ENCODE peak calls at places on chromosomes 12 and 14, in nine cellular contexts. C is CD8-positive, alpha-beta T cell; H is ovary; V is IMR-90; I is left lung; B is naive thymus-derived CD4-positive, alpha-beta T cell; J is hepatocyte; S is heart right ventricle; M is prostate gland. F is an unnamed sample.
A peak's percentile ranks its signal among the peaks of the same experiment; 100 is the strongest.

GRCh38 chr12:52311282-52311643 is 9.9 kb downstream of the KRT83 start:
- DNase-seq in I (no peak), V (no peak), B (no peak), C (no peak), J (no peak), S (no peak), H (no peak), M (no peak), F (no peak)

GRCh38 chr14:102196008-102196407 is 56.3 kb downstream of the WDR20 start:
- DNase-seq in I (no peak), B (no peak), C (no peak), J (no peak), S (no peak), V (no peak), H (no peak), M (no peak), F (no peak)

GRCh38 chr14:54724123-54724522 is 157.2 kb downstream of the SAMD4A start:
- DNase-seq in J (no peak), V (no peak), M (no peak), H (no peak), B (no peak), S (no peak), C (no peak), I (no peak), F (no peak)

GRCh38 chr12:53480425-53481107 is 18.7 kb downstream of the MAP3K12 start:
- DNase-seq in B (no peak), C (no peak), S (no peak), I (no peak), V (no peak), H (no peak), J (no peak), M (no peak), F (no peak)

GRCh38 chr12:86741531-86741930 is 485.3 kb upstream of the MGAT4C start:
- DNase-seq in M (no peak), S (no peak), V (peak; percentile 4), J (no peak), H (no peak), C (no peak), I (no peak), B (no peak), F (no peak)

GRCh38 chr12:78470354-78471195 is 394.0 kb upstream of the SYT1 start:
- DNase-seq in I (no peak), H (no peak), M (peak; percentile 8), C (no peak), J (peak; percentile 43), S (no peak), V (peak; percentile 60), B (no peak), F (peak; percentile 30)

GRCh38 chr14:67487937-67488893 is at the start of gene TMEM229B:
- DNase-seq in I (peak; percentile 45), V (no peak), J (no peak), C (peak; percentile 83), M (no peak), B (peak; percentile 86), S (peak; percentile 33), H (peak; percentile 25), F (no peak)

GRCh38 chr12:77120156-77120555 is 54.8 kb upstream of the E2F7 start:
- DNase-seq in M (no peak), S (no peak), B (no peak), H (no peak), C (no peak), V (peak; percentile 79), J (no peak), I (no peak), F (no peak)

GRCh38 chr12:6215932-6216494 is 15.8 kb downstream of the CD9 start:
- DNase-seq in V (peak; percentile 33), M (peak; percentile 99), C (no peak), H (no peak), I (peak; percentile 90), S (no peak), B (no peak), J (peak; percentile 81), F (peak; percentile 58)

DNA sequence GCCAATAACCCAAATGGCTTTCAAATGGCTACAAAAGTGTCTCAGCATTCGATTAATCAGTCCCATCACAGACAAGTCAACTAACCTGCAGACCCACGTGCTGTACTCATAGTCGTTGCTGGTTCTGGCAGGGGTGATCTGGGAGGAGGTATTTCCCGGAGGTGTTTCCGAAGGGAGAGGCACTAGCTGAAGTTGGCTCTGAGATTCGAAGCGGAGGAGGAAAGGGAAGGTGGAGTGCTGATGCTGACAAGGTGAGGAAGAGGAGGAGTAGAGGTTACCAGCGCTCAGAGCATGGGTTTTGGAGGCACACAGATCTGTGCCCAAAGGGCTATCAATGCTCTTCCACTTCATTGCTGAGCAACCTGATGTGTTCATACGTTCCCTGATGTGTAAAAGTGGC is 20.5 kb upstream of the COL2A1 start:
- DNase-seq in S (no peak), H (no peak), M (no peak), C (no peak), B (no peak), I (no peak), J (no peak), V (no peak), F (no peak)
- H3K27me3 ChIP-seq in S (no peaks in the 10 kb centered on the region), H (no peaks in the 10 kb centered on the region), M (no peaks in the 10 kb centered on the region), C (no peaks in the 10 kb centered on the region), B (no peaks in the 10 kb centered on the region), I (peaks cover 4% of the 10 kb centered on the region), J (no peaks in the 10 kb centered on the region), V (peaks cover 60% of the 10 kb centered on the region), F (no peaks in the 10 kb centered on the region)

DNA sequence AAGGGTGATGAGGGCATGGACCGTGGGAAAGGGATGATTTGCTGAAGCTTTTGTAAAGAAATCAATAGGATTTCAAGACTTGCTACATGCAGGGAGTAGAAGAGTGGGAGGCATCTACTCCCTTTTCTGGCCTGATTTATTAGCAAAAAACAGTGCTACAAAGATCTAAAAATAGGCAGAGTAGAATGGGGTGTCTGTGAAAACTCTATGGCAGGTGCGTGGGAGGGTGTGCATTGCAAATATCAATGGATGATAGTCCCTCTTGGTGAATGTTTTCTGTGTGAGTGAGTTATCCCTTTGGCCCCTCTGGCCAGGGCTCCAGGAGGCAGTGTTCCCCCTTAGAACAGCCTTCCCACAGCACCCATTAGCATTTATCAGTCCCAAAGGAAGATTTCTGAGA is 139.0 kb downstream of the SMOC1 start:
- DNase-seq in J (no peak), B (no peak), C (no peak), S (no peak), H (peak; percentile 15), M (no peak), V (peak; percentile 41), I (no peak), F (no peak)
- H3K4me3 ChIP-seq in J (no peak overlapping the region), B (no peak overlapping the region), C (no peak overlapping the region), S (no peak overlapping the region), H (no peak overlapping the region), M (no peak overlapping the region), V (no peak overlapping the region), I (no peak overlapping the region), F (no peak overlapping the region)

GRCh38 chr14:36264595-36264994 is 55.8 kb downstream of the MBIP start:
- DNase-seq in J (no peak), I (no peak), B (no peak), H (no peak), M (no peak), S (no peak), V (no peak), C (no peak), F (no peak)
- H3K27me3 ChIP-seq in J (no peaks in the 10 kb centered on the region), I (no peaks in the 10 kb centered on the region), B (no peaks in the 10 kb centered on the region), H (no peaks in the 10 kb centered on the region), M (no peaks in the 10 kb centered on the region), S (no peaks in the 10 kb centered on the region), V (peaks cover 29% of the 10 kb centered on the region), C (no peaks in the 10 kb centered on the region), F (peaks cover 5% of the 10 kb centered on the region)

GRCh38 chr14:59360923-59361794 is 104.0 kb downstream of the GPR135 start:
- DNase-seq in J (peak; percentile 80), H (no peak), C (no peak), B (no peak), V (peak; percentile 82), M (peak; percentile 71), I (peak; percentile 78), S (peak; percentile 81), F (no peak)
- H3K4me3 ChIP-seq in J (no peak overlapping the region), H (no peak overlapping the region), C (no peak overlapping the region), B (no peak overlapping the region), V (no peak overlapping the region), M (no peak overlapping the region), I (no peak overlapping the region), S (peak overlapping the region; percentile 13), F (no peak overlapping the region)

DNA sequence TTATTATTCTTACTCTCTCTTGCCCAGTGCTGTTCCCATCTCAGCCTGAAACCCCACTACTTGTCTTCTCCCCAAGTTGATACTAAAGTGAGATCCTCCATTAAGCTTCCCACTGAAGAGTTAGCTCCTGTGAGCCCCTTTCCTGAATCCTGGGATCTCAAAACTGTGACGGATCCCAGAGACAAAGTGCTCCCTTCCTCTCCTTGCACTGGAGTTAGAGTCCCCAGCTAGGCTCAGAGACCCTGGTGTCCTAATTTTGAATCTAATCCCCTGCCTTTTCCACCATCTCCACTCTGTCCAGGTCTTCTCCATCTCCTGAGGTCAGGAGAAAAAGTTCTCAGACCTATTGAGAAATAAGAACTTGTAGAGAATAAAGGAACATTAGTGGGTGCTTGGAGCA is 17.6 kb upstream of the TBX3 start:
- DNase-seq in I (no peak), H (no peak), J (no peak), S (no peak), B (no peak), V (no peak), C (no peak), M (no peak), F (no peak)
- H3K27me3 ChIP-seq in I (peaks cover 80% of the 10 kb centered on the region), H (no peaks in the 10 kb centered on the region), J (peaks cover 26% of the 10 kb centered on the region), S (peaks cover 36% of the 10 kb centered on the region), B (peaks cover 14% of the 10 kb centered on the region), V (peaks cover 9% of the 10 kb centered on the region), C (peaks cover 16% of the 10 kb centered on the region), M (no peaks in the 10 kb centered on the region), F (no peaks in the 10 kb centered on the region)

DNA sequence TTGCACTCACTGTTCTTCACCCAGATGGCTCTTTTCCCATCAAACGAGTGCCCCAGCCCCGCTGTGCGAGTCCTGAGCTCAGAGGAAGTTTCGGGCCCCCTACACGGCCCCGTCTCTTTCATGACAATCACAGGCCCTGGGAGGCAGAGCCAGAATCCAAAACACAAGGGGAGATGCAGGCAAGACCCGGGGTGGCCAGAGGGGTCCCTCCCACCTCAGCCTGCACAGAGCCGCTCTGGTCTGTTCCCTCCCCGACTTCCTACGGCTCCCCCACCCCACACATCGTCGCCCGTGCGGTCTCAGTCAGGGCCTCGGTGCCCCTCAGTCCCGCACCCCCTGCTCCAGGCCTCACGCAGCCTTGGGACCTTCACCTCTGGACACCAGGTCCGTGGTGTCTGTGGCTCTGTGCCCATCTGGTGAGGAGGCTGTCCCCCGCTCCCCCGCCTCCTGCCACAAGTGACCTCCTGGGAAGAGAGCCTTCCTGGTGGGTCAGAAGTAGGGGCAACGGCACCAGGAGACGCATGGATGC is 8.9 kb downstream of the GPR132 start:
- DNase-seq in I (no peak), H (no peak), B (no peak), J (peak; percentile 3), M (no peak), V (no peak), C (no peak), S (no peak), F (peak; percentile 0)
- H3K4me3 ChIP-seq in I (no peak overlapping the region), H (no peak overlapping the region), B (no peak overlapping the region), J (no peak overlapping the region), M (no peak overlapping the region), V (no peak overlapping the region), C (no peak overlapping the region), S (no peak overlapping the region), F (no peak overlapping the region)

GRCh38 chr12:101209319-101210302 is at the start of gene SLC5A8:
- DNase-seq in M (peak; percentile 7), J (peak; percentile 26), I (peak; percentile 44), V (no peak), H (peak; percentile 13), C (no peak), B (no peak), S (no peak), F (no peak)
- H3K27me3 ChIP-seq in M (no peaks in the 10 kb centered on the region), J (peaks cover 51% of the 10 kb centered on the region), I (peaks cover 43% of the 10 kb centered on the region), V (peaks cover 14% of the 10 kb centered on the region), H (no peaks in the 10 kb centered on the region), C (no peaks in the 10 kb centered on the region), B (no peaks in the 10 kb centered on the region), S (no peaks in the 10 kb centered on the region), F (no peaks in the 10 kb centered on the region)

F was measured in SJCRH30.